ENCODE peak calls at places on chromosomes 16 and 17, in seven cellular contexts. One of them, this sample, is unnamed.

GRCh38 chr17:83125515-83126274 is 46.3 kb downstream of the METRNL start:
- DNase-seq in H1: no peak
- DNase-seq in trophoblast cell: peak
- DNase-seq in IMR-90: no peak
- DNase-seq in mesendoderm: no peak
- DNase-seq in H9: peak
- DNase-seq in mesenchymal stem cell: no peak
- DNase-seq in this sample: no peak

GRCh38 chr16:782766-783403 is 5.3 kb downstream of the RPUSD1 start:
- DNase-seq in mesendoderm: no peak
- DNase-seq in mesenchymal stem cell: no peak
- DNase-seq in IMR-90: no peak
- DNase-seq in H9: no peak
- DNase-seq in H1: no peak
- DNase-seq in trophoblast cell: no peak
- DNase-seq in this sample: no peak

GRCh38 chr17:8892338-8892690 is 24.8 kb upstream of the PIK3R6 start:
- DNase-seq in H1: no peak
- DNase-seq in mesendoderm: no peak
- DNase-seq in H9: no peak
- DNase-seq in trophoblast cell: no peak
- DNase-seq in mesenchymal stem cell: no peak
- DNase-seq in IMR-90: no peak
- DNase-seq in this sample: no peak

GRCh38 chr16:9138731-9139501 is 47.5 kb downstream of the HAPSTR1 start:
- DNase-seq in H1: no peak
- DNase-seq in mesenchymal stem cell: peak
- DNase-seq in IMR-90: peak
- DNase-seq in trophoblast cell: peak
- DNase-seq in mesendoderm: peak
- DNase-seq in H9: peak
- DNase-seq in this sample: peak

GRCh38 chr16:9518054-9518453 is 426.6 kb downstream of the HAPSTR1 start:
- DNase-seq in trophoblast cell: no peak
- DNase-seq in H1: no peak
- DNase-seq in mesendoderm: no peak
- DNase-seq in IMR-90: no peak
- DNase-seq in H9: no peak
- DNase-seq in mesenchymal stem cell: no peak
- DNase-seq in this sample: no peak

GRCh38 chr17:48392836-48393235 is 37.2 kb downstream of the SKAP1 start:
- DNase-seq in IMR-90: no peak
- DNase-seq in mesenchymal stem cell: peak
- DNase-seq in H1: no peak
- DNase-seq in mesendoderm: no peak
- DNase-seq in H9: no peak
- DNase-seq in trophoblast cell: no peak
- DNase-seq in this sample: no peak

GRCh38 chr17:38579934-38580333 is 25.8 kb downstream of the SRCIN1 start:
- DNase-seq in IMR-90: peak
- DNase-seq in trophoblast cell: peak
- DNase-seq in mesendoderm: peak
- DNase-seq in H1: no peak
- DNase-seq in H9: peak
- DNase-seq in mesenchymal stem cell: peak
- DNase-seq in this sample: no peak

GRCh38 chr17:75036643-75037268 is 10.0 kb downstream of the ATP5PD start:
- DNase-seq in IMR-90: peak
- DNase-seq in trophoblast cell: peak
- DNase-seq in H1: no peak
- DNase-seq in H9: peak
- DNase-seq in mesendoderm: no peak
- DNase-seq in mesenchymal stem cell: no peak
- DNase-seq in this sample: no peak

GRCh38 chr16:80804451-80805383 is at the start of gene CDYL2:
- DNase-seq in mesenchymal stem cell: no peak
- DNase-seq in IMR-90: peak
- DNase-seq in H1: no peak
- DNase-seq in H9: peak
- DNase-seq in trophoblast cell: peak
- DNase-seq in mesendoderm: no peak
- DNase-seq in this sample: peak

GRCh38 chr17:58300336-58300735 is 19.6 kb upstream of the MPO start:
- DNase-seq in H1: no peak
- DNase-seq in trophoblast cell: no peak
- DNase-seq in H9: no peak
- DNase-seq in mesenchymal stem cell: no peak
- DNase-seq in mesendoderm: no peak
- DNase-seq in IMR-90: no peak
- DNase-seq in this sample: no peak

GRCh38 chr17:71084219-71084618 is 914.9 kb downstream of the KCNJ2 start:
- DNase-seq in mesendoderm: peak
- DNase-seq in H9: peak
- DNase-seq in IMR-90: peak
- DNase-seq in mesenchymal stem cell: peak
- DNase-seq in trophoblast cell: peak
- DNase-seq in H1: no peak
- DNase-seq in this sample: peak

GRCh38 chr16:31009894-31010293 is 544 bp downstream of the STX1B start:
- DNase-seq in trophoblast cell: no peak
- DNase-seq in H9: no peak
- DNase-seq in H1: no peak
- DNase-seq in IMR-90: no peak
- DNase-seq in mesenchymal stem cell: no peak
- DNase-seq in mesendoderm: no peak
- DNase-seq in this sample: no peak

GRCh38 chr16:47258874-47259461 is 115.2 kb upstream of the NETO2 start:
- DNase-seq in mesenchymal stem cell: peak
- DNase-seq in trophoblast cell: peak
- DNase-seq in mesendoderm: peak
- DNase-seq in H9: peak
- DNase-seq in H1: no peak
- DNase-seq in IMR-90: peak
- DNase-seq in this sample: no peak

GRCh38 chr16:86319871-86320270 is 190.5 kb upstream of the FOXF1 start:
- DNase-seq in H9: no peak
- DNase-seq in mesenchymal stem cell: no peak
- DNase-seq in trophoblast cell: no peak
- DNase-seq in mesendoderm: no peak
- DNase-seq in H1: no peak
- DNase-seq in IMR-90: peak
- DNase-seq in this sample: no peak

DNA sequence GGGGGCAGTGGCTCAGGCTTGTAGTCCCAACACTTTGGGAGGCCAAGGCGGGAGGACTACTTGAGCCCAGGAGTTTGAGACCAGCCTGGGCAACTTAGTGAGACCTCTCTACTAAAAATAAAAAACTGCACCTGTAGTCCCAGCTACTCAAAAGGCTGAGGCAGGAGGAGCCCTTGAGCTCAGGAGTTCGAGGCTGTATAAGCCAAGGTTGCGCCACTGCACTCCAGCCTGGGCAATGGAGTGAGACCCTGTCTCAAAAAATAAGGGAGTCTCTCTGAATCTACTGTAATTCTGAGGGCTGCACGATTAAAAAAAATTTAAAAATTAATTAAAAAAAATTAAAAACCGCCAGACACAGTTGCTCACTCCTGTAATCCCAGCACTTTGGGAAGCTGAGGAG is 3.9 kb downstream of the COIL start:
- DNase-seq in mesenchymal stem cell: no peak
- DNase-seq in IMR-90: no peak
- DNase-seq in H9: no peak
- DNase-seq in mesendoderm: no peak
- DNase-seq in H1: no peak
- DNase-seq in trophoblast cell: no peak
- DNase-seq in this sample: no peak
- H3K23ac ChIP-seq in mesenchymal stem cell: no peak
- H3K23ac ChIP-seq in IMR-90: no peak
- H3K23ac ChIP-seq in H9: no peak
- H3K23ac ChIP-seq in mesendoderm: no peak
- H3K23ac ChIP-seq in H1: no peak
- H3K23ac ChIP-seq in trophoblast cell: no peak
- H3K23ac ChIP-seq in this sample: no peak

DNA sequence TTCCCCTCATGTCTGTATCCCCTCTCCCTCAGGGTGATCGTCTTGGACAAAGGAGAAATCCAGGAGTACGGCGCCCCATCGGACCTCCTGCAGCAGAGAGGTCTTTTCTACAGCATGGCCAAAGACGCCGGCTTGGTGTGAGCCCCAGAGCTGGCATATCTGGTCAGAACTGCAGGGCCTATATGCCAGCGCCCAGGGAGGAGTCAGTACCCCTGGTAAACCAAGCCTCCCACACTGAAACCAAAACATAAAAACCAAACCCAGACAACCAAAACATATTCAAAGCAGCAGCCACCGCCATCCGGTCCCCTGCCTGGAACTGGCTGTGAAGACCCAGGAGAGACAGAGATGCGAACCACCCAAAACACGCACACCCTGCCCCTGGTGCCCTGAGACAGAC is 82.2 kb downstream of the ABCC6 start:
- DNase-seq in mesenchymal stem cell: no peak
- DNase-seq in mesendoderm: no peak
- DNase-seq in IMR-90: no peak
- DNase-seq in H1: no peak
- DNase-seq in H9: no peak
- DNase-seq in trophoblast cell: no peak
- DNase-seq in this sample: no peak
- H3K23ac ChIP-seq in mesenchymal stem cell: no peak
- H3K23ac ChIP-seq in mesendoderm: no peak
- H3K23ac ChIP-seq in IMR-90: no peak
- H3K23ac ChIP-seq in H1: no peak
- H3K23ac ChIP-seq in H9: no peak
- H3K23ac ChIP-seq in trophoblast cell: no peak
- H3K23ac ChIP-seq in this sample: no peak

GRCh38 chr17:63440770-63441335 is 5.3 kb downstream of the CYB561 start:
- DNase-seq in mesenchymal stem cell: no peak
- DNase-seq in mesendoderm: no peak
- DNase-seq in H9: no peak
- DNase-seq in trophoblast cell: no peak
- DNase-seq in H1: no peak
- DNase-seq in IMR-90: no peak
- DNase-seq in this sample: no peak
- H3K23ac ChIP-seq in mesenchymal stem cell: no peak
- H3K23ac ChIP-seq in mesendoderm: no peak
- H3K23ac ChIP-seq in H9: no peak
- H3K23ac ChIP-seq in trophoblast cell: no peak
- H3K23ac ChIP-seq in H1: no peak
- H3K23ac ChIP-seq in IMR-90: no peak
- H3K23ac ChIP-seq in this sample: no peak

GRCh38 chr16:88542231-88542630 is 28.0 kb upstream of the ZC3H18 start:
- DNase-seq in H9: no peak
- DNase-seq in trophoblast cell: no peak
- DNase-seq in H1: no peak
- DNase-seq in mesendoderm: no peak
- DNase-seq in IMR-90: no peak
- DNase-seq in mesenchymal stem cell: no peak
- DNase-seq in this sample: no peak
- H3K23ac ChIP-seq in H9: no peak
- H3K23ac ChIP-seq in trophoblast cell: no peak
- H3K23ac ChIP-seq in H1: no peak
- H3K23ac ChIP-seq in mesendoderm: no peak
- H3K23ac ChIP-seq in IMR-90: no peak
- H3K23ac ChIP-seq in mesenchymal stem cell: no peak
- H3K23ac ChIP-seq in this sample: no peak

DNA sequence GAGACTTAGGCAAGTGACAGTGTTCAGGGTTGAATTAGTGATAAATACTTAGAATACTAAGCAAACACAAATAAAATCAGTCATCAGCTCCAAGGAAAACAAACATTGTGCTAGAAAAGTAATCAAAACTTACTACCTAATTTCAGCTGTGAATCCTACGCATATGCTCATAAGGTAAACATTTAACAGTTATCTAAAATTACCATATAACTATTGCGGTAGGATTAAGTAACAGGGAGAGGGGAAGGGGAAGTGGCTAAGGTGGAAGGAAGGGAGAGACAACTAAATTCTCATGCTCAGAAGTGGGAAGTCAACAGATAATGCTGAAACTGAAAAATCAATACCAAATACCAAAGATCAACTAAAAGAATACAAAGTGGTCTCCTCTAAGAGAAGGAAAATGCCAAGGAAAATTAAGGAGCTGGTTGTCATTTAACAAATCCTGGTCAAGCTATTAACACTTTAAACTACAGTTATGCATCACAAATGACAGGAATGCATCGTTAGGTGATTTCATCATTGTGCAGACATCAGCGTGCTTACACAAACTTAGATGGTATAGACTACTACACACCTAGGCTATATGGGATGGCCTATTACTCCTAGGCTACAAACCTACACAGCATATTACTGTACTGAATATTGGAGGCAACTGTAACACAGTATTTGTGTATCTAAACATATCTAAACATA is 20.0 kb downstream of the USP32 start:
- DNase-seq in H1: no peak
- DNase-seq in trophoblast cell: peak
- DNase-seq in mesenchymal stem cell: no peak
- DNase-seq in H9: no peak
- DNase-seq in IMR-90: no peak
- DNase-seq in mesendoderm: peak
- DNase-seq in this sample: no peak
- H3K23ac ChIP-seq in H1: no peak
- H3K23ac ChIP-seq in trophoblast cell: no peak
- H3K23ac ChIP-seq in mesenchymal stem cell: no peak
- H3K23ac ChIP-seq in H9: no peak
- H3K23ac ChIP-seq in IMR-90: peak
- H3K23ac ChIP-seq in mesendoderm: no peak
- H3K23ac ChIP-seq in this sample: no peak

GRCh38 chr17:28703552-28704218 is 8.0 kb downstream of the PROCA1 start:
- DNase-seq in mesenchymal stem cell: no peak
- DNase-seq in mesendoderm: no peak
- DNase-seq in H1: no peak
- DNase-seq in trophoblast cell: no peak
- DNase-seq in IMR-90: no peak
- DNase-seq in H9: no peak
- DNase-seq in this sample: no peak

GRCh38 chr17:28700278-28700677 is 11.4 kb downstream of the PROCA1 start:
- DNase-seq in mesenchymal stem cell: no peak
- DNase-seq in H1: no peak
- DNase-seq in IMR-90: no peak
- DNase-seq in H9: no peak
- DNase-seq in mesendoderm: no peak
- DNase-seq in trophoblast cell: no peak
- DNase-seq in this sample: no peak

GRCh38 chr17:28702752-28703150 is 8.9 kb downstream of the PROCA1 start:
- DNase-seq in trophoblast cell: no peak
- DNase-seq in H9: no peak
- DNase-seq in mesenchymal stem cell: no peak
- DNase-seq in H1: no peak
- DNase-seq in IMR-90: no peak
- DNase-seq in mesendoderm: no peak
- DNase-seq in this sample: no peak

GRCh38 chr17:28700830-28701492 is 10.7 kb downstream of the PROCA1 start:
- DNase-seq in H9: no peak
- DNase-seq in mesenchymal stem cell: no peak
- DNase-seq in trophoblast cell: no peak
- DNase-seq in mesendoderm: no peak
- DNase-seq in IMR-90: no peak
- DNase-seq in H1: no peak
- DNase-seq in this sample: no peak

GRCh38 chr17:28701987-28702751 is 9.5 kb downstream of the PROCA1 start:
- DNase-seq in H1: no peak
- DNase-seq in mesenchymal stem cell: no peak
- DNase-seq in H9: no peak
- DNase-seq in trophoblast cell: no peak
- DNase-seq in IMR-90: no peak
- DNase-seq in mesendoderm: no peak
- DNase-seq in this sample: no peak
- H3K23ac ChIP-seq in H1: no peak
- H3K23ac ChIP-seq in mesenchymal stem cell: no peak
- H3K23ac ChIP-seq in H9: no peak
- H3K23ac ChIP-seq in trophoblast cell: no peak
- H3K23ac ChIP-seq in IMR-90: no peak
- H3K23ac ChIP-seq in mesendoderm: no peak
- H3K23ac ChIP-seq in this sample: peak